ENCODE peak calls at places on chromosomes 5 and 9, in eight cellular contexts. A is G401; Q is activated T-cell treated with anti-CD3 and anti-CD28 coated beads for 24 hours; F is stimulated activated CD4-positive, alpha-beta T cell treated with anti-CD3 and anti-CD28 coated beads, Interleukin-1b, Interleukin-23, amount 100 ng/mL, for 24 hours; H is stimulated activated naive CD4-positive, alpha-beta T cell; V is IMR-90; B is T-helper 1 cell; C is small intestine. U is an unnamed sample.

GRCh38 chr5:37776826-37777225 is 63.0 kb downstream of the GDNF start:
- DNase-seq in A (no peak), Q (no peak), F (no peak), H (no peak), V (peak), B (no peak), C (no peak), U (no peak)

GRCh38 chr9:111961011-111961410 is 64.4 kb downstream of the UGCG start:
- DNase-seq in A (no peak), Q (no peak), F (no peak), H (no peak), V (peak), B (no peak), C (no peak), U (no peak)

GRCh38 chr5:123035320-123035949 is 1.1 kb downstream of the PPIC start:
- DNase-seq in A (peak), Q (no peak), F (no peak), H (no peak), V (peak), B (no peak), C (peak), U (peak)

GRCh38 chr5:124746252-124746915 is at the start of gene ZNF608:
- DNase-seq in A (peak), Q (no peak), F (no peak), H (no peak), V (peak), B (no peak), C (peak), U (peak)

GRCh38 chr5:172881691-172882370 is 47.8 kb downstream of the ERGIC1 start:
- DNase-seq in A (no peak), Q (no peak), F (no peak), H (no peak), V (peak), B (no peak), C (no peak), U (no peak)

GRCh38 chr5:32193591-32193990 is 19.5 kb upstream of the GOLPH3 start:
- DNase-seq in A (no peak), Q (no peak), F (no peak), H (no peak), V (peak), B (no peak), C (peak), U (peak)

GRCh38 chr5:133219296-133219695 is 167.5 kb downstream of the HSPA4 start:
- DNase-seq in A (no peak), Q (no peak), F (no peak), H (peak), V (no peak), B (no peak), C (no peak), U (no peak)

GRCh38 chr9:2093920-2094597 is 78.9 kb downstream of the SMARCA2 start:
- DNase-seq in A (peak), Q (no peak), F (no peak), H (no peak), V (peak), B (no peak), C (no peak), U (no peak)

GRCh38 chr5:3299441-3299840 is 296.2 kb upstream of the IRX1 start:
- DNase-seq in A (no peak), Q (no peak), F (no peak), H (no peak), V (no peak), B (no peak), C (no peak), U (no peak)

GRCh38 chr5:94153736-94154450 is 412.5 kb upstream of the POU5F2 start:
- DNase-seq in A (no peak), Q (no peak), F (no peak), H (no peak), V (peak), B (no peak), C (no peak), U (peak)

GRCh38 chr5:34416501-34417008 is 239.6 kb upstream of the RAI14 start:
- DNase-seq in A (no peak), Q (no peak), F (no peak), H (no peak), V (no peak), B (no peak), C (no peak), U (no peak)

GRCh38 chr5:149015561-149015960 is 47.3 kb downstream of the SH3TC2 start:
- DNase-seq in A (no peak), Q (no peak), F (no peak), H (no peak), V (no peak), B (no peak), C (no peak), U (no peak)

GRCh38 chr5:17105744-17106450 is 111.5 kb upstream of the BASP1 start:
- DNase-seq in A (no peak), Q (no peak), F (no peak), H (no peak), V (peak), B (no peak), C (no peak), U (no peak)

GRCh38 chr5:8081179-8081578 is 212.2 kb downstream of the MTRR start:
- DNase-seq in A (no peak), Q (no peak), F (no peak), H (no peak), V (no peak), B (no peak), C (no peak), U (no peak)

GRCh38 chr5:89733772-89734171 is 675.8 kb downstream of the CETN3 start:
- DNase-seq in A (no peak), Q (no peak), F (no peak), H (no peak), V (no peak), B (no peak), C (no peak), U (no peak)

GRCh38 chr5:169183581-169183980 is 117.4 kb downstream of the SLIT3 start:
- DNase-seq in A (no peak), Q (no peak), F (no peak), H (no peak), V (no peak), B (no peak), C (no peak), U (no peak)

GRCh38 chr5:96901384-96901783 is 25.1 kb downstream of the ERAP2 start:
- DNase-seq in A (no peak), Q (no peak), F (no peak), H (no peak), V (no peak), B (no peak), C (no peak), U (no peak)

GRCh38 chr5:39209924-39210323 is 9.4 kb downstream of the FYB1 start:
- DNase-seq in A (no peak), Q (peak), F (no peak), H (peak), V (no peak), B (peak), C (peak), U (no peak)

GRCh38 chr9:92725266-92725545 is 39.4 kb downstream of the BICD2 start:
- DNase-seq in A (no peak), Q (no peak), F (no peak), H (no peak), V (no peak), B (no peak), C (no peak), U (no peak)

GRCh38 chr5:37198066-37198465 is 51.1 kb downstream of the CPLANE1 start:
- DNase-seq in A (no peak), Q (no peak), F (no peak), H (peak), V (no peak), B (no peak), C (no peak), U (no peak)

GRCh38 chr5:67233075-67233474 is 36.5 kb upstream of the CD180 start:
- DNase-seq in A (no peak), Q (no peak), F (no peak), H (no peak), V (peak), B (no peak), C (peak), U (no peak)

GRCh38 chr5:137573376-137573775 is 74.2 kb upstream of the SPOCK1 start:
- DNase-seq in A (no peak), Q (no peak), F (no peak), H (no peak), V (no peak), B (no peak), C (no peak), U (no peak)

U was measured in Ammon's horn.